ENCODE peak calls at places on chromosome 13, in six cellular contexts. C is mucosa of descending colon, G is thoracic aorta, J is stomach, N is IMR-90, V is AG10803. F is an unnamed sample.

GRCh38 chr13:46354143-46355087 is 32.6 kb downstream of the RUBCNL start:
- DNase-seq in C (no peak), G (no peak), J (no peak), N (peak), V (peak), F (peak)

GRCh38 chr13:107962209-107962608 is 253.1 kb downstream of the LIG4 start:
- DNase-seq in C (no peak), G (no peak), J (no peak), N (no peak), V (no peak), F (no peak)

GRCh38 chr13:41917641-41918040 is 43.3 kb downstream of the VWA8 start:
- DNase-seq in C (no peak), G (no peak), J (no peak), N (peak), V (peak), F (peak)

GRCh38 chr13:113602291-113602970 is 17.9 kb downstream of the TFDP1 start:
- DNase-seq in C (peak), G (no peak), J (no peak), N (no peak), V (no peak), F (no peak)

GRCh38 chr13:89255844-89256406 is 1584.8 kb downstream of the SLITRK5 start:
- DNase-seq in C (no peak), G (no peak), J (no peak), N (no peak), V (no peak), F (no peak)

GRCh38 chr13:33454844-33455256 is 169.3 kb upstream of the STARD13 start:
- DNase-seq in C (no peak), G (no peak), J (no peak), N (peak), V (peak), F (no peak)

GRCh38 chr13:36297259-36297599 is 385 bp downstream of the CCDC169 start:
- DNase-seq in C (no peak), G (no peak), J (no peak), N (peak), V (peak), F (no peak)

GRCh38 chr13:33138441-33138840 is 122.2 kb downstream of the KL start:
- DNase-seq in C (no peak), G (no peak), J (no peak), N (no peak), V (no peak), F (no peak)

GRCh38 chr13:101941095-101941777 is 460.6 kb downstream of the FGF14 start:
- DNase-seq in C (no peak), G (no peak), J (no peak), N (peak), V (peak), F (no peak)

GRCh38 chr13:43905435-43906031 is 25.8 kb downstream of the LACC1 start:
- DNase-seq in C (no peak), G (no peak), J (no peak), N (peak), V (peak), F (peak)

GRCh38 chr13:46622918-46623256 is 69.9 kb downstream of the LRCH1 start:
- DNase-seq in C (no peak), G (no peak), J (no peak), N (peak), V (peak), F (no peak)

GRCh38 chr13:32642316-32642715 is 56.1 kb downstream of the PDS5B start:
- DNase-seq in C (no peak), G (no peak), J (no peak), N (no peak), V (no peak), F (no peak)

GRCh38 chr13:31803327-31803726 is 64.0 kb downstream of the RXFP2 start:
- DNase-seq in C (no peak), G (no peak), J (no peak), N (no peak), V (no peak), F (no peak)

GRCh38 chr13:93786846-93787245 is 560.2 kb downstream of the GPC6 start:
- DNase-seq in C (no peak), G (no peak), J (no peak), N (no peak), V (no peak), F (no peak)

GRCh38 chr13:74132768-74133656 is 1.2 kb downstream of the KLF12 start:
- DNase-seq in C (peak), G (no peak), J (peak), N (peak), V (peak), F (peak)

GRCh38 chr13:112205990-112206389 is 139.0 kb downstream of the SOX1 start:
- DNase-seq in C (no peak), G (no peak), J (no peak), N (no peak), V (no peak), F (peak)

GRCh38 chr13:18991054-18991453 is 190.6 kb downstream of the TUBA3C start:
- DNase-seq in C (no peak), G (no peak), J (no peak), N (no peak), V (no peak), F (no peak)

GRCh38 chr13:39414339-39414738 is 188.7 kb downstream of the LHFPL6 start:
- DNase-seq in C (no peak), G (no peak), J (no peak), N (no peak), V (no peak), F (no peak)

GRCh38 chr13:51781246-51782022 is 22.5 kb downstream of the DHRS12 start:
- DNase-seq in C (no peak), G (no peak), J (peak), N (peak), V (no peak), F (peak)

GRCh38 chr13:66210677-66211076 is 1019.5 kb downstream of the PCDH9 start:
- DNase-seq in C (no peak), G (no peak), J (no peak), N (peak), V (peak), F (no peak)

GRCh38 chr13:85738696-85739320 is 60.4 kb downstream of the SLITRK6 start:
- DNase-seq in C (no peak), G (no peak), J (no peak), N (peak), V (no peak), F (no peak)

GRCh38 chr13:106117035-106117434 is 418.4 kb downstream of the EFNB2 start:
- DNase-seq in C (no peak), G (no peak), J (no peak), N (peak), V (peak), F (no peak)

GRCh38 chr13:75079226-75079625 is 402.7 kb downstream of the TBC1D4 start:
- DNase-seq in C (no peak), G (no peak), J (no peak), N (peak), V (no peak), F (no peak)

GRCh38 chr13:56736966-56737365 is 403.8 kb upstream of the PRR20A start:
- DNase-seq in C (no peak), G (no peak), J (no peak), N (no peak), V (no peak), F (no peak)

GRCh38 chr13:51271008-51271407 is 48.8 kb downstream of the FAM124A start:
- DNase-seq in C (no peak), G (no peak), J (no peak), N (no peak), V (no peak), F (no peak)

GRCh38 chr13:90416519-90416918 is 931.0 kb upstream of the MIR17HG start:
- DNase-seq in C (no peak), G (no peak), J (no peak), N (peak), V (peak), F (no peak)

GRCh38 chr13:90415902-90416301 is 931.6 kb upstream of the MIR17HG start:
- DNase-seq in C (no peak), G (no peak), J (no peak), N (no peak), V (no peak), F (no peak)

GRCh38 chr13:90414691-90415596 is 932.5 kb upstream of the MIR17HG start:
- DNase-seq in C (no peak), G (no peak), J (no peak), N (peak), V (peak), F (no peak)

GRCh38 chr13:90416938-90417337 is 930.5 kb upstream of the MIR17HG start:
- DNase-seq in C (no peak), G (no peak), J (no peak), N (no peak), V (no peak), F (no peak)

DNA sequence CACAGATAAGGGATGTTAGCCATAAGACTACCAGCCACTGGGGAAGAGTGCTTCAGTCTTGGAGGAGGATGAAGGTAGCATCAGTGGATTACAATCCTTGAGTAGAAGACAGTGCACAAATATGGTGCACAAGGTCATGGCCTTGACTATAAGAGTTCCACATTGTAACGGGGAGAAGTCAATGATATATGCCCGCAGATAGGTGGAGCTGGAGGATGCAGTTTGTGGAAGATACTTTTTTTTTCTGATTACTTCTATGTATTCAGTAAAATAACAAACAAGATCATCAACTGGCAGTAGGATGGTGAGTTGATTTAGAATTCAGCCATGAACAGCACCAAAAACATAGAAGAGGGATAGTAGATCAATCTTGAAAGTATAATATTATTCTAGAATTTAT is 926.8 kb upstream of the MIR17HG start:
- DNase-seq in C (no peak), G (no peak), J (no peak), N (peak), V (no peak), F (no peak)
- TF ChIP-seq CTCF in C (no peak), G (no peak), J (no peak), N (peak), V (peak), F (no peak)

DNA sequence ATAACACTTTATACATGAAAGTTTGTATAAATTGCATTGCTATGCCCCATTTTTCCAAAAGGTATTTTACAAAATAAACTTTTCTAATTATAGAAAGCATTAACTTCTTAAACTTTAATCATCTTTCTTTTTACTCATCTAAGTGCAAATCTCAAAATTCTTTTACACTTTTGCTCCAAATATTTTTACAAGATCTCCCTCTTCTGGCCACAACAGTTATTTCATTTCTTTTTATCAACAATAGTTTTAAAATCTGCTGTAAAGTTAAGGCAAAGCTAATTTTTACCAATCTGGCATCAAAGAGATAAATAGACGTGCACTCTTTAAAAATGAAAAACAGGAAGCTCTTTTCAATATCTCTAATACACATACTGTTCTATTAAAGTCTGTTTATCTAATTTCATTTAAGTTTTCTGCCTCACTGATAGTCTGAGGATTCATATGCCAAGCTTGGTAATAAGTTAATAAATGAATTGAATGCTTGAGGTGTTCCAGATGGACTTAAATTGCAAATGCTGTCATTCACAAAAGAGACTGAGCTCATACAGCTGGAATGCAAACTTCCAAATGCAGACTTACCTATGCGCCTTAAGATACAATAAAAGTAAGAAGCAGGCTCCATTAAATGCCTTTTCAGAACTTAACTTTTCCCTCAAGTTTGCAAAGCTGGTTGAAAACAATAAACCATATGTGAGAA is 583.0 kb upstream of the ATXN8OS start:
- DNase-seq in C (no peak), G (no peak), J (no peak), N (no peak), V (no peak), F (no peak)
- TF ChIP-seq CTCF in C (no peak), G (no peak), J (no peak), N (peak), V (no peak), F (no peak)

DNA sequence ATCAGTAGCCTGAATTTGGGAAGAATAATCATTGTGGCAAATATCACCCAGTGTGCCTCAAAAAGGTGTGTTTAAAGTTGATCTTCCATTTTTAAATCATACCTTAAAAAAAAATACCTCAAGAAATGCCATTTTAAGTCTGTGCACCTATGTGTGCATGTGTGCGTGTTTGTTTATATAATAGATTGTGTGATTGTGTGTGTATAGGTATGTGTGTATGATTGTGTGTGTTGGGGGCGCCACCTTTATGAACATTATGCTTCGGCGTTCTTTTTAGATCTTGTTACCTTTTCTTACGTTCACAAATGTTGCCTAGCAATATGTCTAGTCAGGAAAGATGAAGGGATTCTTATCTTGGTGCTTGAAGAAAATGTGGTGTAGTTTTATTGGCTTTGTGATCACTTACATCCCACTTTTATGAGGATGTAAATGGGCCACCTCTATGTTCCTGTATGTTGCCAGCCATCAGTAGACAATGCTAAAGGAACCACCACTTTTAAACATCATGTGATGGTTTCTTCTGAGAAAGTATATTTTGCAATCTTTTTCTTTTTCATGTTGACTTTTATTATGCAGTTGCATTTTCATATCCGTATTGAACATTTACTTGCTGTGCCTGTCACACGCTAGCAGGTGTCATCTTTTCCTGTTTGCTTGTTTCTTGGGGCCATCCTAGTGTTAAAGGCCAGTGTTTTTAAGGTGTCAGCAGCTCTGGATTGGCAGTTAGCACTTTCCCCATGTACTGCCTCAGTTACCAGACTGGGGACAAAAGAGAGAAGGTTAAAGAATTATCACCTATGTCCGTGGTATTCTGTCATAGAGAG is 2.2 kb upstream of the IRS2 start:
- DNase-seq in C (no peak), G (no peak), J (no peak), N (no peak), V (no peak), F (no peak)
- TF ChIP-seq CTCF in C (no peak), G (no peak), J (no peak), N (no peak), V (no peak), F (no peak)

GRCh38 chr13:77338961-77339401 is 12.1 kb upstream of the MYCBP2 start:
- DNase-seq in C (no peak), G (no peak), J (no peak), N (no peak), V (no peak), F (no peak)

GRCh38 chr13:77339408-77339807 is 12.5 kb upstream of the MYCBP2 start:
- DNase-seq in C (no peak), G (no peak), J (no peak), N (no peak), V (no peak), F (no peak)

GRCh38 chr13:77333521-77334083 is 6.7 kb upstream of the MYCBP2 start:
- DNase-seq in C (no peak), G (no peak), J (no peak), N (no peak), V (no peak), F (no peak)

GRCh38 chr13:77338329-77338728 is 11.4 kb upstream of the MYCBP2 start:
- DNase-seq in C (no peak), G (no peak), J (no peak), N (no peak), V (no peak), F (no peak)

DNA sequence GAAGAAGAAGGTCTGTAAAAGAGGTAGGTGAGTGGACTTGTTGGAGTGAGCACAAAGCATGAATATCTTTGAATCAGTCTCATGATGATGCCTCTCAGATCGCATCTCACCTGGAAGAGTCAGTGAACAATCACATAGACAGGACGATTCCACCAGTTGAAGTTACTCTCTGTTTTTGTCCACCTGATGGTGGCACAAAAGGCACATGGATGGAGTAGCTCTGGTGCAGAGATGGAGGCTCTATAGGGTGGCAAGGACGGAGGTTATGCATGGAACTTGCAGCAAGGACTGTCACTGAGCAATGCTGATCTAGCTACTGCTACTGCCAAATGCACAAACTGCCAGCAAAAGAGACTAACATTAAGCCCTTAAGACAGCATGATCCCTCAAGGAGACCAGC is 10.3 kb upstream of the MYCBP2 start:
- DNase-seq in C (no peak), G (no peak), J (no peak), N (no peak), V (no peak), F (no peak)
- TF ChIP-seq CTCF in C (no peak), G (no peak), J (no peak), N (no peak), V (no peak), F (no peak)

DNA sequence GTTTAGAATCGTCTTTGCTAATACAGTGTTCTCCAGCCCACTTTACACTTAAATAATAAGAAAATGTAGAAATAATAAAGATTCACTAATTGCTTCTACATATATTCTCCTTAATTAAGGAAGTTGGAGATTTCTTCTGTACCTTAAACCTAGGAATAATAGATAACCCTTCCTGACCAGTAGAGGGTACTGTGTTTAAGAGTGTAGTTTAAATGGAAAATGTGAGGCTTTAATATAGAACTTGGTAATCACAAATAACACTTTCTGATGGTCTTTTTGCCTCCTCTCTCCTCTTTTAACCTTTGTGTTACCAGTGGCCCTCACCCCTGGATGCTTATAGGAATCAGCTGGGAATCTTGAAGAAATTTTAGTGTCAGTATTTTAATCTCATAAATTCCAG is 20.7 kb downstream of the POMP start:
- DNase-seq in C (no peak), G (no peak), J (no peak), N (peak), V (peak), F (no peak)
- TF ChIP-seq CTCF in C (no peak), G (peak), J (peak), N (peak), V (peak), F (no peak)

DNA sequence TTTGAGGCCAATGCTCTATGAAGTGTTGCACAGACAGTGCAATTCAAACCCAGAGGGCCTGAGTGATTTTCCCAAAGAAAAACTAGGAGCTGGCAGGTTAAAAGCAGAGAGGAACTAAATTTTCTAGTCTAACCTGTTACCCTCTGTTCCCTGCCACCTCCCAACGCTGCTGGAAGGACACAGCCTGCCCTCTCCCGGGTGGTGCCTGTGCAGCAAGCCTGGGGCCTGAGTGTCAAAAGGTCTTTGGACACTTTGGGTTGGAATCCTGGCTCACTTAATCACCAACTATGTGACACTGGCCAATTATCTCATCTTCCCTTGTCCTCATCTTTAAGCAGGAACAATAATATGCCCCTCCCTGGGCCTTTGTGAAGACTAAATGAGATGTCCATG is 58.3 kb upstream of the WASF3 start:
- DNase-seq in C (no peak), G (no peak), J (no peak), N (no peak), V (no peak), F (no peak)
- TF ChIP-seq CTCF in C (no peak), G (no peak), J (no peak), N (no peak), V (no peak), F (no peak)

GRCh38 chr13:50188696-50189095 is 173.5 kb downstream of the KCNRG start:
- DNase-seq in C (no peak), G (no peak), J (no peak), N (no peak), V (no peak), F (no peak)

GRCh38 chr13:50187352-50188029 is 172.2 kb downstream of the KCNRG start:
- DNase-seq in C (no peak), G (no peak), J (no peak), N (no peak), V (peak), F (no peak)

GRCh38 chr13:50192272-50192813 is 177.1 kb downstream of the KCNRG start:
- DNase-seq in C (no peak), G (no peak), J (no peak), N (no peak), V (no peak), F (no peak)

GRCh38 chr13:50191004-50191403 is 175.8 kb downstream of the KCNRG start:
- DNase-seq in C (no peak), G (no peak), J (no peak), N (no peak), V (no peak), F (no peak)

DNA sequence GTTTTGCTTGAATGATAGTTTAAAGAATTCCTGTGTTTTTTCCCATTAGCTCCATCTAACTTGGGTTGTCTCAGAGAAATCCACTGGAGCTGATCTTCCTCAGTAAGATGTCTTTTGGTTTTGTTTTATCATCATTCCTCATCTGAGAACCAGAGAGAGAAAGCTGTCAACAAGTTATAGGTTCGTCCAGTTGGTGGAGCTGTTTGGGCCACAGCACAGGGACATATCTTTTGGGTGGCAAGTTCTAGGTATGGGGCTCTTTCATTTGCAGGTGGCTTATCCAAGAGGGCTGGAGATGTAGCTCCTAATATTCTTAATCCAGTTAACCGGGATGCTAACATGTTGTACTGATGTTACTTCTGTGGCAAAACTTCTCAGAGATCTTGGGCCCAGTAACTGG is 174.2 kb downstream of the KCNRG start:
- DNase-seq in C (no peak), G (no peak), J (no peak), N (no peak), V (no peak), F (peak)
- TF ChIP-seq CTCF in C (no peak), G (no peak), J (no peak), N (no peak), V (no peak), F (peak)

GRCh38 chr13:45073809-45074208 is 46.5 kb upstream of the GTF2F2 start:
- DNase-seq in C (no peak), G (no peak), J (no peak), N (no peak), V (no peak), F (no peak)
- TF ChIP-seq CTCF in C (no peak), G (no peak), J (no peak), N (no peak), V (no peak), F (no peak)

F was measured in activated CD8-positive, alpha-beta T cell treated with anti-CD3 and anti-CD28 coated beads for 36 hours.